ENCODE peak calls at places on chromosome 4, in four cellular contexts. T is tibial nerve, H is HCEC 1CT, K is NCI-H1105 treated with DMSO at 0.1 percent for 48 hours. F is an unnamed sample.

GRCh38 chr4:74682567-74683359 is 111.6 kb downstream of the BTC start:
- DNase-seq in T (no peak), K (no peak), H (peak), F (peak)

GRCh38 chr4:58247792-58248191 is 1137.6 kb upstream of the IGFBP7 start:
- DNase-seq in H (no peak), T (no peak), K (no peak), F (no peak)

GRCh38 chr4:25928956-25929336 is 14.9 kb downstream of the SMIM20 start:
- DNase-seq in T (no peak), H (peak), K (no peak), F (no peak)

GRCh38 chr4:186074189-186074588 is 5.2 kb downstream of the TLR3 start:
- DNase-seq in H (no peak), K (no peak), T (no peak), F (no peak)

GRCh38 chr4:183300070-183300469 is 20.0 kb downstream of the CLDN22 start:
- DNase-seq in H (no peak), T (no peak), K (no peak), F (peak)

GRCh38 chr4:103498161-103499070 is 221.4 kb downstream of the TACR3 start:
- DNase-seq in H (peak), K (no peak), T (no peak), F (no peak)

GRCh38 chr4:6087669-6088068 is 69.4 kb upstream of the C4orf50 start:
- DNase-seq in T (no peak), H (no peak), K (peak), F (peak)

GRCh38 chr4:185634066-185634652 is 98.9 kb upstream of the PDLIM3 start:
- DNase-seq in H (no peak), K (no peak), T (no peak), F (no peak)

GRCh38 chr4:165873298-165874071 is 448 bp downstream of the TLL1 start:
- DNase-seq in K (peak), T (no peak), H (no peak), F (peak)

GRCh38 chr4:25870081-25870480 is 7.3 kb upstream of the SEL1L3 start:
- DNase-seq in K (no peak), T (no peak), H (no peak), F (no peak)

GRCh38 chr4:33882246-33882990 is 2361.9 kb downstream of the ARAP2 start:
- DNase-seq in K (no peak), H (peak), T (no peak), F (no peak)

GRCh38 chr4:10162341-10163000 is 45.9 kb upstream of the WDR1 start:
- DNase-seq in T (no peak), H (no peak), K (no peak), F (no peak)

GRCh38 chr4:152951348-152951747 is 15.2 kb downstream of the FHDC1 start:
- DNase-seq in T (no peak), K (no peak), H (no peak), F (no peak)

GRCh38 chr4:88054909-88055308 is 47.5 kb downstream of the PKD2 start:
- DNase-seq in T (no peak), H (peak), K (no peak), F (peak)

GRCh38 chr4:112069110-112069509 is 76.1 kb upstream of the FAM241A start:
- DNase-seq in H (peak), K (no peak), T (no peak), F (peak)

GRCh38 chr4:152644130-152644529 is 35.7 kb downstream of the TMEM154 start:
- DNase-seq in T (no peak), K (no peak), H (no peak), F (no peak)

GRCh38 chr4:76485450-76485849 is 50.4 kb downstream of the SHROOM3 start:
- DNase-seq in T (no peak), K (no peak), H (no peak), F (peak)

GRCh38 chr4:184644553-184645307 is 4.5 kb downstream of the CASP3 start:
- DNase-seq in K (no peak), T (no peak), H (no peak), F (no peak)

GRCh38 chr4:158667651-158668198 is 4.0 kb downstream of the C4orf46 start:
- DNase-seq in K (no peak), T (no peak), H (peak), F (peak)

GRCh38 chr4:12562016-12562415 is 922.1 kb downstream of the RAB28 start:
- DNase-seq in H (no peak), K (no peak), T (no peak), F (no peak)

GRCh38 chr4:112167790-112168189 is 22.5 kb downstream of the FAM241A start:
- DNase-seq in T (no peak), H (no peak), K (no peak), F (no peak)

GRCh38 chr4:113020966-113021365 is 28.5 kb upstream of the ANK2 start:
- DNase-seq in T (no peak), H (peak), K (no peak), F (peak)

GRCh38 chr4:54233128-54233696 is 4.1 kb downstream of the PDGFRA start:
- DNase-seq in K (peak), T (peak), H (peak), F (peak)

GRCh38 chr4:139528377-139529005 is 27.5 kb downstream of the SETD7 start:
- DNase-seq in T (peak), H (peak), K (no peak), F (peak)

GRCh38 chr4:183107891-183108459 is 8.9 kb downstream of the WWC2 start:
- DNase-seq in T (no peak), H (no peak), K (no peak), F (no peak)

GRCh38 chr4:132572210-132572609 is 576.9 kb upstream of the PCDH10 start:
- DNase-seq in T (no peak), K (no peak), H (no peak), F (peak)

GRCh38 chr4:8274772-8275241 is 5.3 kb downstream of the HTRA3 start:
- DNase-seq in K (no peak), T (peak), H (peak), F (peak)

GRCh38 chr4:163166041-163166579 is 580 bp downstream of the NAF1 start:
- DNase-seq in H (peak), K (peak), T (peak), F (peak)

GRCh38 chr4:110059556-110060191 is 138.7 kb downstream of the ELOVL6 start:
- DNase-seq in H (peak), K (no peak), T (no peak), F (no peak)

GRCh38 chr4:118920247-118920646 is 31.6 kb downstream of the SYNPO2 start:
- DNase-seq in H (peak), K (no peak), T (no peak), F (peak)

GRCh38 chr4:168218663-168219062 is 99.9 kb downstream of the DDX60 start:
- DNase-seq in K (no peak), T (no peak), H (peak), F (no peak)

GRCh38 chr4:167143018-167143417 is 91.3 kb downstream of the SPOCK3 start:
- DNase-seq in T (no peak), K (no peak), H (no peak), F (no peak)

GRCh38 chr4:134691915-134692314 is 490.3 kb upstream of the PABPC4L start:
- DNase-seq in K (no peak), H (peak), T (no peak), F (no peak)